ENCODE peak calls at places on chromosomes 13 and 19, in ten cellular contexts. One of them, this sample, is unnamed.
A peak's percentile ranks its signal among the peaks of the same experiment; 100 is the strongest.

GRCh38 chr13:34162545-34162936 is 344.6 kb downstream of the RFC3 start:
- DNase-seq in non-pigmented ciliary epithelial cell: peak; percentile 79
- DNase-seq in kidney tubule cell: peak; percentile 50
- DNase-seq in ecto neural progenitor cell: no peak
- DNase-seq in left lung: no peak
- DNase-seq in PC-3: no peak
- DNase-seq in NCI-H82: no peak
- DNase-seq in amygdala: no peak
- DNase-seq in AG10803: peak; percentile 91
- DNase-seq in NCI-H2029 treated with DMSO at 0.1 percent for 48 hours: no peak
- DNase-seq in this sample: no peak

GRCh38 chr19:17873661-17874422 is 2.1 kb downstream of the SLC5A5 start:
- DNase-seq in non-pigmented ciliary epithelial cell: no peak
- DNase-seq in kidney tubule cell: peak; percentile 39
- DNase-seq in ecto neural progenitor cell: peak; percentile 89
- DNase-seq in left lung: no peak
- DNase-seq in PC-3: peak; percentile 60
- DNase-seq in NCI-H82: peak; percentile 97
- DNase-seq in amygdala: no peak
- DNase-seq in AG10803: no peak
- DNase-seq in NCI-H2029 treated with DMSO at 0.1 percent for 48 hours: no peak
- DNase-seq in this sample: no peak

GRCh38 chr19:35755550-35756371 is 1.1 kb downstream of the HSPB6 start:
- DNase-seq in non-pigmented ciliary epithelial cell: no peak
- DNase-seq in kidney tubule cell: no peak
- DNase-seq in ecto neural progenitor cell: no peak
- DNase-seq in left lung: no peak
- DNase-seq in PC-3: no peak
- DNase-seq in NCI-H82: peak; percentile 81
- DNase-seq in amygdala: no peak
- DNase-seq in AG10803: peak; percentile 76
- DNase-seq in NCI-H2029 treated with DMSO at 0.1 percent for 48 hours: no peak
- DNase-seq in this sample: no peak

GRCh38 chr19:41956621-41957020 is 2.5 kb downstream of the RABAC1 start:
- DNase-seq in non-pigmented ciliary epithelial cell: no peak
- DNase-seq in kidney tubule cell: no peak
- DNase-seq in ecto neural progenitor cell: no peak
- DNase-seq in left lung: no peak
- DNase-seq in PC-3: no peak
- DNase-seq in NCI-H82: no peak
- DNase-seq in amygdala: no peak
- DNase-seq in AG10803: no peak
- DNase-seq in NCI-H2029 treated with DMSO at 0.1 percent for 48 hours: no peak
- DNase-seq in this sample: no peak

GRCh38 chr13:105167385-105167784 is 1368.1 kb downstream of the EFNB2 start:
- DNase-seq in non-pigmented ciliary epithelial cell: no peak
- DNase-seq in kidney tubule cell: no peak
- DNase-seq in ecto neural progenitor cell: no peak
- DNase-seq in left lung: no peak
- DNase-seq in PC-3: no peak
- DNase-seq in NCI-H82: no peak
- DNase-seq in amygdala: no peak
- DNase-seq in AG10803: no peak
- DNase-seq in NCI-H2029 treated with DMSO at 0.1 percent for 48 hours: no peak
- DNase-seq in this sample: no peak

GRCh38 chr19:33125929-33126388 is 6.0 kb upstream of the WDR88 start:
- DNase-seq in non-pigmented ciliary epithelial cell: peak; percentile 27
- DNase-seq in kidney tubule cell: peak; percentile 75
- DNase-seq in ecto neural progenitor cell: no peak
- DNase-seq in left lung: no peak
- DNase-seq in PC-3: peak; percentile 58
- DNase-seq in NCI-H82: peak; percentile 83
- DNase-seq in amygdala: peak; percentile 23
- DNase-seq in AG10803: peak; percentile 66
- DNase-seq in NCI-H2029 treated with DMSO at 0.1 percent for 48 hours: peak; percentile 51
- DNase-seq in this sample: peak; percentile 16

GRCh38 chr19:13234518-13234917 is 84.3 kb downstream of the IER2 start:
- DNase-seq in non-pigmented ciliary epithelial cell: no peak
- DNase-seq in kidney tubule cell: peak; percentile 46
- DNase-seq in ecto neural progenitor cell: peak; percentile 66
- DNase-seq in left lung: peak; percentile 60
- DNase-seq in PC-3: peak; percentile 71
- DNase-seq in NCI-H82: peak; percentile 88
- DNase-seq in amygdala: no peak
- DNase-seq in AG10803: peak; percentile 24
- DNase-seq in NCI-H2029 treated with DMSO at 0.1 percent for 48 hours: no peak
- DNase-seq in this sample: no peak

GRCh38 chr13:25770601-25771000 is 281.2 kb downstream of the SHISA2 start:
- DNase-seq in non-pigmented ciliary epithelial cell: no peak
- DNase-seq in kidney tubule cell: no peak
- DNase-seq in ecto neural progenitor cell: no peak
- DNase-seq in left lung: no peak
- DNase-seq in PC-3: no peak
- DNase-seq in NCI-H82: no peak
- DNase-seq in amygdala: no peak
- DNase-seq in AG10803: no peak
- DNase-seq in NCI-H2029 treated with DMSO at 0.1 percent for 48 hours: no peak
- DNase-seq in this sample: no peak

GRCh38 chr13:51905787-51906186 is 44.0 kb downstream of the CCDC70 start:
- DNase-seq in non-pigmented ciliary epithelial cell: no peak
- DNase-seq in kidney tubule cell: peak; percentile 9
- DNase-seq in ecto neural progenitor cell: no peak
- DNase-seq in left lung: no peak
- DNase-seq in PC-3: no peak
- DNase-seq in NCI-H82: no peak
- DNase-seq in amygdala: no peak
- DNase-seq in AG10803: no peak
- DNase-seq in NCI-H2029 treated with DMSO at 0.1 percent for 48 hours: no peak
- DNase-seq in this sample: no peak

GRCh38 chr13:40920826-40921225 is 98.3 kb downstream of the ELF1 start:
- DNase-seq in non-pigmented ciliary epithelial cell: no peak
- DNase-seq in kidney tubule cell: peak; percentile 45
- DNase-seq in ecto neural progenitor cell: no peak
- DNase-seq in left lung: no peak
- DNase-seq in PC-3: peak; percentile 19
- DNase-seq in NCI-H82: no peak
- DNase-seq in amygdala: no peak
- DNase-seq in AG10803: no peak
- DNase-seq in NCI-H2029 treated with DMSO at 0.1 percent for 48 hours: no peak
- DNase-seq in this sample: no peak

GRCh38 chr13:36530050-36530789 is 97.9 kb downstream of the CCNA1 start:
- DNase-seq in non-pigmented ciliary epithelial cell: no peak
- DNase-seq in kidney tubule cell: peak; percentile 74
- DNase-seq in ecto neural progenitor cell: peak; percentile 41
- DNase-seq in left lung: peak; percentile 43
- DNase-seq in PC-3: peak; percentile 79
- DNase-seq in NCI-H82: no peak
- DNase-seq in amygdala: no peak
- DNase-seq in AG10803: peak; percentile 71
- DNase-seq in NCI-H2029 treated with DMSO at 0.1 percent for 48 hours: no peak
- DNase-seq in this sample: no peak

GRCh38 chr13:30870049-30870884 is 35.8 kb upstream of the MEDAG start:
- DNase-seq in non-pigmented ciliary epithelial cell: peak; percentile 99
- DNase-seq in kidney tubule cell: peak; percentile 75
- DNase-seq in ecto neural progenitor cell: peak; percentile 75
- DNase-seq in left lung: peak; percentile 64
- DNase-seq in PC-3: peak; percentile 46
- DNase-seq in NCI-H82: peak; percentile 71
- DNase-seq in amygdala: no peak
- DNase-seq in AG10803: peak; percentile 99
- DNase-seq in NCI-H2029 treated with DMSO at 0.1 percent for 48 hours: no peak
- DNase-seq in this sample: no peak

GRCh38 chr19:29810504-29810871 is 1.3 kb upstream of the CCNE1 start:
- DNase-seq in non-pigmented ciliary epithelial cell: no peak
- DNase-seq in kidney tubule cell: peak; percentile 74
- DNase-seq in ecto neural progenitor cell: no peak
- DNase-seq in left lung: no peak
- DNase-seq in PC-3: peak; percentile 63
- DNase-seq in NCI-H82: peak; percentile 27
- DNase-seq in amygdala: no peak
- DNase-seq in AG10803: peak; percentile 5
- DNase-seq in NCI-H2029 treated with DMSO at 0.1 percent for 48 hours: peak; percentile 13
- DNase-seq in this sample: no peak

GRCh38 chr19:5680083-5680436 is 256 bp downstream of the MICOS13 start:
- DNase-seq in non-pigmented ciliary epithelial cell: no peak
- DNase-seq in kidney tubule cell: peak; percentile 37
- DNase-seq in ecto neural progenitor cell: no peak
- DNase-seq in left lung: no peak
- DNase-seq in PC-3: no peak
- DNase-seq in NCI-H82: peak; percentile 60
- DNase-seq in amygdala: no peak
- DNase-seq in AG10803: peak; percentile 24
- DNase-seq in NCI-H2029 treated with DMSO at 0.1 percent for 48 hours: no peak
- DNase-seq in this sample: no peak

GRCh38 chr19:46426506-46427162 is 2.1 kb downstream of the PNMA8C start:
- DNase-seq in non-pigmented ciliary epithelial cell: no peak
- DNase-seq in kidney tubule cell: peak; percentile 79
- DNase-seq in ecto neural progenitor cell: peak; percentile 93
- DNase-seq in left lung: peak; percentile 80
- DNase-seq in PC-3: no peak
- DNase-seq in NCI-H82: peak; percentile 95
- DNase-seq in amygdala: peak; percentile 68
- DNase-seq in AG10803: peak; percentile 73
- DNase-seq in NCI-H2029 treated with DMSO at 0.1 percent for 48 hours: peak; percentile 80
- DNase-seq in this sample: no peak

GRCh38 chr13:42307461-42307860 is 35.5 kb downstream of the AKAP11 start:
- DNase-seq in non-pigmented ciliary epithelial cell: no peak
- DNase-seq in kidney tubule cell: no peak
- DNase-seq in ecto neural progenitor cell: no peak
- DNase-seq in left lung: no peak
- DNase-seq in PC-3: no peak
- DNase-seq in NCI-H82: no peak
- DNase-seq in amygdala: no peak
- DNase-seq in AG10803: no peak
- DNase-seq in NCI-H2029 treated with DMSO at 0.1 percent for 48 hours: no peak
- DNase-seq in this sample: no peak